ENCODE peak calls at places on chromosomes 13 and 19, in four cellular contexts. R is heart right ventricle, U is sigmoid colon, S is psoas muscle. E is an unnamed sample.

GRCh38 chr19:41253660-41254059 is 10.5 kb upstream of the HNRNPUL1 start:
- DNase-seq in R (no peak), S (no peak), U (no peak), E (no peak)

GRCh38 chr13:93270769-93271753 is 44.5 kb downstream of the GPC6 start:
- DNase-seq in U (no peak), S (no peak), R (no peak), E (no peak)

GRCh38 chr19:30556230-30556711 is 184.1 kb downstream of the ZNF536 start:
- DNase-seq in R (no peak), S (no peak), U (no peak), E (no peak)

GRCh38 chr13:40522234-40522633 is 144.2 kb downstream of the FOXO1 start:
- DNase-seq in U (no peak), S (no peak), R (no peak), E (no peak)

GRCh38 chr13:91922969-91923592 is 524.7 kb downstream of the GPC5 start:
- DNase-seq in U (no peak), S (no peak), R (no peak), E (no peak)

GRCh38 chr13:105464249-105464648 is 1071.2 kb downstream of the EFNB2 start:
- DNase-seq in R (no peak), S (no peak), U (no peak), E (no peak)

GRCh38 chr19:48332351-48332661 is 7.0 kb downstream of the EMP3 start:
- DNase-seq in R (no peak), S (no peak), U (no peak), E (no peak)

GRCh38 chr13:40801255-40802217 is 12.1 kb downstream of the SLC25A15 start:
- DNase-seq in U (no peak), S (no peak), R (no peak), E (no peak)

GRCh38 chr13:105107781-105108180 is 1427.7 kb downstream of the EFNB2 start:
- DNase-seq in R (no peak), S (no peak), U (no peak), E (no peak)

GRCh38 chr13:101453784-101454201 is 1.3 kb downstream of the ITGBL1 start:
- DNase-seq in R (peak; percentile 14), S (no peak), U (no peak), E (peak; percentile 73)

GRCh38 chr13:41709511-41709910 is 251.4 kb downstream of the VWA8 start:
- DNase-seq in S (no peak), R (no peak), U (no peak), E (no peak)

GRCh38 chr19:35733180-35734125 is 8.8 kb downstream of the IGFLR1 start:
- DNase-seq in S (no peak), U (no peak), R (no peak), E (no peak)

GRCh38 chr19:46717716-46718143 is 816 bp upstream of the PRKD2 start:
- DNase-seq in U (peak; percentile 64), R (no peak), S (no peak), E (no peak)

GRCh38 chr13:45851171-45851889 is at the start of gene SIAH3:
- DNase-seq in U (no peak), S (no peak), R (no peak), E (no peak)

GRCh38 chr13:51453959-51454703 is 1.3 kb upstream of the INTS6 start:
- DNase-seq in S (peak; percentile 56), R (peak; percentile 22), U (peak; percentile 70), E (no peak)

GRCh38 chr13:32045963-32046785 is 14.6 kb downstream of the FRY start:
- DNase-seq in S (no peak), U (no peak), R (no peak), E (no peak)

GRCh38 chr19:23273022-23273593 is 22.9 kb upstream of the ZNF724 start:
- DNase-seq in R (no peak), U (no peak), S (peak; percentile 47), E (no peak)

GRCh38 chr13:32746474-32746873 is 160.2 kb downstream of the PDS5B start:
- DNase-seq in S (no peak), U (no peak), R (no peak), E (no peak)

GRCh38 chr13:107124129-107124718 is 556.3 kb upstream of the ARGLU1 start:
- DNase-seq in R (no peak), S (no peak), U (no peak), E (no peak)

GRCh38 chr13:26605845-26606244 is 48.4 kb downstream of the WASF3 start:
- DNase-seq in S (no peak), R (no peak), U (no peak), E (no peak)

GRCh38 chr13:44051923-44052322 is 172.2 kb downstream of the LACC1 start:
- DNase-seq in S (no peak), R (no peak), U (no peak), E (no peak)

GRCh38 chr13:44058067-44058466 is 178.4 kb downstream of the LACC1 start:
- DNase-seq in R (no peak), U (no peak), S (no peak), E (no peak)

GRCh38 chr13:44051405-44051804 is 171.7 kb downstream of the LACC1 start:
- DNase-seq in R (no peak), U (no peak), S (no peak), E (no peak)

GRCh38 chr13:44052843-44053607 is 173.3 kb downstream of the LACC1 start:
- DNase-seq in U (peak; percentile 62), S (no peak), R (no peak), E (peak; percentile 73)

DNA sequence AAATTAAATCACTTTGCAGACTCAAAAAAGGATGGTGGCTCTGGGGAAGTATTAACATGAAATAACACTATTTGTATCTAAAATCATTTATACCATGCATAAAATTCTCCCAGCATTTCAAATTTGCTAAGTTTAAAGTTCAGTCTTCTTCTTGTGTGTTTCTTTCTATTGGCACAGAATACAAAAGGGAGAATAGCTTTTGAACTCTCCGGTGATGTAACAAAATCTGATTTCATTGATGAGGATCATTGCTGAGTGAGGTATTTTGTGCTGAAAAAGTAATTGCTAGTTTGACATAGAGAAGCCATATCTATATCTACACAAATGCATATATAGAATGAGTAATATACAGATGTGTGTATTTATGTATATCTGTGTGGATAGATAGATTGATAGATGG is 174.8 kb downstream of the LACC1 start:
- DNase-seq in R (no peak), U (no peak), S (no peak), E (no peak)
- TF ChIP-seq CTCF in R (no peak), U (no peak), S (no peak), E (no peak)

DNA sequence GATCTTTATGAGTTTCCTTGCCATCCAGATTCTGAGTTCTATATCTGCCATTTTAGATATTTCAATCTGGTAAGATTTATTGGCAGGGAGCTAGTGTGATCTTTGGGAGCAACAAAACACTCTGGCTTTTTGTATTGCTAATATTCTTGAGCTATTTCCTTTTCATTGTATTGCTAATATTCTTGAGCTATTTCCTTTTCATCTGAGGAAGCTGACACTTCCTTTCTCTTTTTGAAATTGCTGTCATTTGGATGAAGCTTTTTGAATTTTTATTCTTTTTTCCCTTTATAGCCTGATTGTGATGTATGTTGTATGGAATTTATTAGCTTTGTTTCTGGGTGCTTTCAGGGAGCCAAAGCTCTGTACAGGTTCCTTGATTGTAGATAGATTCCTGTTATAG is 873.5 kb upstream of the ATXN8OS start:
- DNase-seq in U (no peak), R (no peak), S (no peak), E (no peak)
- H3K4me1 ChIP-seq in U (no peaks in the 10 kb centered on the region), R (no peaks in the 10 kb centered on the region), S (no peaks in the 10 kb centered on the region), E (no peaks in the 10 kb centered on the region)

GRCh38 chr13:113607477-113608245 is 23.1 kb downstream of the TFDP1 start:
- DNase-seq in U (no peak), R (no peak), S (no peak), E (peak; percentile 72)
- H3K36me3 ChIP-seq in U (peaks cover 4% of the 10 kb centered on the region), R (peaks cover 29% of the 10 kb centered on the region), S (peaks cover 12% of the 10 kb centered on the region), E (peaks cover 8% of the 10 kb centered on the region)

GRCh38 chr13:84574851-84575250 is 692.6 kb upstream of the SLITRK1 start:
- DNase-seq in R (no peak), U (no peak), S (no peak), E (no peak)
- TF ChIP-seq CTCF in R (peak; percentile 8), U (no peak), S (no peak), E (peak; percentile 8)

GRCh38 chr19:2043864-2044708 is 7.0 kb downstream of the MKNK2 start:
- DNase-seq in U (peak; percentile 77), R (no peak), S (peak; percentile 83), E (no peak)
- H3K4me1 ChIP-seq in U (peaks cover 90% of the 10 kb centered on the region), R (peaks cover 97% of the 10 kb centered on the region), S (peaks cover 96% of the 10 kb centered on the region), E (peaks cover 84% of the 10 kb centered on the region)

GRCh38 chr13:72792640-72793039 is 10.7 kb downstream of the PIBF1 start:
- DNase-seq in U (no peak), S (no peak), R (no peak), E (no peak)
- H3K36me3 ChIP-seq in U (peaks cover 14% of the 10 kb centered on the region), S (peaks cover 53% of the 10 kb centered on the region), R (peaks cover 68% of the 10 kb centered on the region), E (peaks cover 54% of the 10 kb centered on the region)

E was measured in upper lobe of right lung.